ENCODE peak calls at places on chromosomes 12 and 14, in ten cellular contexts. T, U, V, H, Y, D, F, N, B and C are unnamed samples.

GRCh38 chr14:100900837-100901390 is 2.6 kb downstream of the RTL1 start:
- DNase-seq in T (peak; percentile 80), U (peak; percentile 18), V (no peak), H (peak; percentile 35), Y (no peak), D (peak; percentile 79), F (no peak), N (no peak), B (no peak), C (peak; percentile 74)

GRCh38 chr14:104494483-104494882 is 85.1 kb upstream of the C14orf180 start:
- DNase-seq in T (no peak), U (no peak), V (no peak), H (no peak), Y (no peak), D (no peak), F (no peak), N (no peak), B (no peak), C (no peak)

GRCh38 chr12:112928978-112929377 is 9.3 kb upstream of the OAS3 start:
- DNase-seq in T (no peak), U (no peak), V (no peak), H (no peak), Y (no peak), D (no peak), F (no peak), N (no peak), B (no peak), C (no peak)

GRCh38 chr12:109863961-109864712 is 16.2 kb downstream of the GLTP start:
- DNase-seq in T (peak; percentile 40), U (peak; percentile 24), V (peak; percentile 63), H (no peak), Y (no peak), D (peak; percentile 56), F (no peak), N (peak; percentile 39), B (peak; percentile 76), C (peak; percentile 62)

GRCh38 chr12:104358353-104359003 is 54.9 kb downstream of the EID3 start:
- DNase-seq in T (peak; percentile 72), U (no peak), V (peak; percentile 61), H (no peak), Y (peak; percentile 67), D (peak; percentile 69), F (peak; percentile 63), N (peak; percentile 41), B (peak; percentile 70), C (peak; percentile 64)

GRCh38 chr12:71306808-71307207 is 132.8 kb upstream of the LGR5 start:
- DNase-seq in T (no peak), U (no peak), V (no peak), H (no peak), Y (no peak), D (no peak), F (no peak), N (no peak), B (no peak), C (no peak)

GRCh38 chr12:119096429-119097202 is 82.1 kb upstream of the HSPB8 start:
- DNase-seq in T (peak; percentile 58), U (no peak), V (no peak), H (no peak), Y (no peak), D (no peak), F (no peak), N (no peak), B (no peak), C (peak; percentile 41)

GRCh38 chr14:67729072-67729561 is 27.4 kb downstream of the RDH12 start:
- DNase-seq in T (peak; percentile 58), U (no peak), V (no peak), H (no peak), Y (no peak), D (no peak), F (no peak), N (no peak), B (peak; percentile 66), C (no peak)

GRCh38 chr12:12726543-12727093 is 9.4 kb downstream of the CDKN1B start:
- DNase-seq in T (no peak), U (peak; percentile 90), V (peak; percentile 93), H (peak; percentile 41), Y (no peak), D (no peak), F (peak; percentile 33), N (no peak), B (no peak), C (no peak)

GRCh38 chr14:56394826-56395543 is 184.6 kb upstream of the TMEM260 start:
- DNase-seq in T (no peak), U (no peak), V (no peak), H (no peak), Y (no peak), D (no peak), F (no peak), N (no peak), B (no peak), C (no peak)

GRCh38 chr14:101227611-101228594 is 324.4 kb upstream of the RTL1 start:
- DNase-seq in T (no peak), U (no peak), V (no peak), H (no peak), Y (no peak), D (no peak), F (no peak), N (no peak), B (no peak), C (no peak)

DNA sequence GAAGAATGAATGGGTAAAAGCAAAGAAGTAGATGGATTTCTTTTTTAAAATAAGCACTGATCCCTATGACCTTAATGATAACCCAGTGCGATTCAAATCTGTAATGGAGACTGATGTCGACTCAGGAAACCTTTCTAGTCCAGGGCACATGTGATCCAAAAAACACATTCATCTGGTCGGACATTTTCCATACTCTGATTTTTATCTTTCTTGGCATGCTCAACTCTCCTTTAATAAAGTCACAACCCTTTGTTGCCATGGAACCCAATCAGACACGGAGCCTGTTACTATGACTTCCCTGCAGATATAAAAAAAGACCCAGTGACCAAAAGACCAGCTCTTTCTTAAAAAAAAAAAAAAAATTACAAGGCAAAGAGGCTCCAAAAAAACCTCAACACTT is 27.9 kb downstream of the TMCC3 start:
- DNase-seq in T (no peak), U (peak; percentile 58), V (no peak), H (no peak), Y (no peak), D (peak; percentile 40), F (no peak), N (no peak), B (no peak), C (no peak)
- TF ChIP-seq CTCF in T (no peak), U (no peak), V (no peak), H (no peak), Y (no peak), D (no peak), F (no peak), N (no peak), B (no peak), C (no peak)

DNA sequence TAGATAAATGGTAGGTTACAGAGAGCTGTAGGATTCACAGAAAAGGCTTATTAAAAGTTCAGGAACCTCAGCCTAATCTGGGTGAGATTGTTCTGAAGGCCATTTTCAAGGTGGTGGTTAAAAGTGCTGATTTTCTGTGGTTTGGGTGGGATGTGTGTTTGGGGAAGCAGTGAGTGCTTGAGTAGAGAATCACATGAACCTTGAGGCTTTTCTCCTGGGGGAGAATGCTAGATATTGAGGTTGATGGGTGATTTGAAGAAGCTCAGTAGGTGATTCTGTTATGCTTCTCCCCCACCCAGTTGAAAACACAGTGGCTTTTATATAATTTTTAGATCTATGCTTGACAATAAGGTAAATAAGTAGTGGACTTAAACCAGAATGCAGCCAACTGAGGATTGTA is 420.9 kb downstream of the PCNX1 start:
- DNase-seq in T (no peak), U (peak; percentile 43), V (no peak), H (no peak), Y (no peak), D (no peak), F (no peak), N (no peak), B (no peak), C (no peak)
- H3K27ac ChIP-seq in T (no peak overlapping the region), U (no peak overlapping the region), V (no peak overlapping the region), H (no peak overlapping the region), Y (no peak overlapping the region), D (no peak overlapping the region), F (no peak overlapping the region), N (peak overlapping the region; percentile 15), B (no peak overlapping the region), C (no peak overlapping the region)

GRCh38 chr12:131114331-131114730 is 160.6 kb downstream of the ADGRD1 start:
- DNase-seq in T (no peak), U (no peak), V (no peak), H (no peak), Y (no peak), D (no peak), F (no peak), N (no peak), B (no peak), C (no peak)
- H3K9me3 ChIP-seq in T (no peaks in the 10 kb centered on the region), U (no peaks in the 10 kb centered on the region), V (peaks cover 20% of the 10 kb centered on the region), H (no peaks in the 10 kb centered on the region), Y (no peaks in the 10 kb centered on the region), D (no peaks in the 10 kb centered on the region), F (no peaks in the 10 kb centered on the region), N (no peaks in the 10 kb centered on the region), B (no peaks in the 10 kb centered on the region), C (no peaks in the 10 kb centered on the region)

GRCh38 chr12:95337176-95337575 is 119.6 kb downstream of the VEZT start:
- DNase-seq in T (no peak), U (peak; percentile 26), V (peak; percentile 12), H (no peak), Y (no peak), D (no peak), F (no peak), N (no peak), B (no peak), C (peak; percentile 67)

GRCh38 chr12:95342008-95342407 is 124.4 kb downstream of the VEZT start:
- DNase-seq in T (no peak), U (no peak), V (no peak), H (no peak), Y (no peak), D (no peak), F (no peak), N (no peak), B (no peak), C (no peak)

GRCh38 chr12:95339086-95339788 is 121.6 kb downstream of the VEZT start:
- DNase-seq in T (no peak), U (no peak), V (no peak), H (no peak), Y (no peak), D (no peak), F (no peak), N (no peak), B (no peak), C (no peak)

GRCh38 chr12:95335948-95336347 is 118.3 kb downstream of the VEZT start:
- DNase-seq in T (no peak), U (no peak), V (peak; percentile 51), H (no peak), Y (no peak), D (no peak), F (no peak), N (no peak), B (no peak), C (no peak)

GRCh38 chr12:95336387-95337067 is 118.9 kb downstream of the VEZT start:
- DNase-seq in T (peak; percentile 88), U (peak; percentile 81), V (peak; percentile 85), H (peak; percentile 77), Y (peak; percentile 42), D (peak; percentile 76), F (peak; percentile 70), N (peak; percentile 75), B (peak; percentile 79), C (peak; percentile 94)
- TF ChIP-seq CTCF in T (peak; percentile 90), U (peak; percentile 98), V (peak; percentile 97), H (peak; percentile 99), Y (peak; percentile 96), D (peak; percentile 82), F (peak; percentile 73), N (peak; percentile 87), B (peak; percentile 62), C (peak; percentile 97)

GRCh38 chr14:89342049-89342448 is 75.0 kb downstream of the FOXN3 start:
- DNase-seq in T (no peak), U (no peak), V (no peak), H (no peak), Y (no peak), D (no peak), F (no peak), N (no peak), B (no peak), C (no peak)
- H3K27ac ChIP-seq in T (no peak overlapping the region), U (no peak overlapping the region), V (no peak overlapping the region), H (no peak overlapping the region), Y (no peak overlapping the region), D (no peak overlapping the region), F (no peak overlapping the region), N (no peak overlapping the region), B (no peak overlapping the region), C (no peak overlapping the region)